ENCODE peak calls at places on chromosomes 11 and 22, in five cellular contexts. One of them, this sample, is unnamed.

GRCh38 chr22:24208012-24208749 is 26.9 kb downstream of the SUSD2 start:
- DNase-seq in GM03348: peak; percentile 86
- DNase-seq in pulmonary artery endothelial cell: peak; percentile 96
- DNase-seq in NCI-H1105 treated with DMSO at 0.1 percent for 48 hours: no peak
- DNase-seq in left ventricle myocardium inferior: no peak
- DNase-seq in this sample: peak; percentile 96

GRCh38 chr11:2534131-2534956 is 89.5 kb downstream of the KCNQ1 start:
- DNase-seq in left ventricle myocardium inferior: peak; percentile 9
- DNase-seq in pulmonary artery endothelial cell: no peak
- DNase-seq in NCI-H1105 treated with DMSO at 0.1 percent for 48 hours: no peak
- DNase-seq in GM03348: no peak
- DNase-seq in this sample: peak; percentile 82

GRCh38 chr11:63768232-63769043 is at the start of gene ZFTA:
- DNase-seq in left ventricle myocardium inferior: peak; percentile 71
- DNase-seq in GM03348: peak; percentile 93
- DNase-seq in NCI-H1105 treated with DMSO at 0.1 percent for 48 hours: peak; percentile 61
- DNase-seq in pulmonary artery endothelial cell: no peak
- DNase-seq in this sample: peak; percentile 98

GRCh38 chr22:24386814-24387550 is 40.4 kb upstream of the ADORA2A start:
- DNase-seq in pulmonary artery endothelial cell: no peak
- DNase-seq in left ventricle myocardium inferior: no peak
- DNase-seq in GM03348: no peak
- DNase-seq in NCI-H1105 treated with DMSO at 0.1 percent for 48 hours: no peak
- DNase-seq in this sample: no peak

GRCh38 chr22:39634530-39635399 is 64.2 kb downstream of the CACNA1I start:
- DNase-seq in pulmonary artery endothelial cell: peak; percentile 62
- DNase-seq in GM03348: peak; percentile 90
- DNase-seq in NCI-H1105 treated with DMSO at 0.1 percent for 48 hours: no peak
- DNase-seq in left ventricle myocardium inferior: no peak
- DNase-seq in this sample: peak; percentile 98

GRCh38 chr11:120142072-120142423 is 4.1 kb upstream of the TRIM29 start:
- DNase-seq in left ventricle myocardium inferior: no peak
- DNase-seq in NCI-H1105 treated with DMSO at 0.1 percent for 48 hours: no peak
- DNase-seq in GM03348: peak; percentile 1
- DNase-seq in pulmonary artery endothelial cell: no peak
- DNase-seq in this sample: no peak

GRCh38 chr22:35116269-35116668 is 50.3 kb downstream of the ISX start:
- DNase-seq in NCI-H1105 treated with DMSO at 0.1 percent for 48 hours: no peak
- DNase-seq in GM03348: no peak
- DNase-seq in pulmonary artery endothelial cell: no peak
- DNase-seq in left ventricle myocardium inferior: no peak
- DNase-seq in this sample: no peak

GRCh38 chr22:21041937-21042336 is 3.8 kb upstream of the LRRC74B start:
- DNase-seq in GM03348: no peak
- DNase-seq in NCI-H1105 treated with DMSO at 0.1 percent for 48 hours: no peak
- DNase-seq in left ventricle myocardium inferior: no peak
- DNase-seq in pulmonary artery endothelial cell: no peak
- DNase-seq in this sample: peak; percentile 94

GRCh38 chr11:104916442-104916841 is 18.2 kb upstream of the CASP12 start:
- DNase-seq in NCI-H1105 treated with DMSO at 0.1 percent for 48 hours: no peak
- DNase-seq in pulmonary artery endothelial cell: no peak
- DNase-seq in GM03348: no peak
- DNase-seq in left ventricle myocardium inferior: no peak
- DNase-seq in this sample: no peak

GRCh38 chr11:89922195-89922660 is at the start of gene TRIM49D1:
- DNase-seq in GM03348: no peak
- DNase-seq in left ventricle myocardium inferior: no peak
- DNase-seq in NCI-H1105 treated with DMSO at 0.1 percent for 48 hours: no peak
- DNase-seq in pulmonary artery endothelial cell: no peak
- DNase-seq in this sample: no peak

GRCh38 chr11:120750647-120751419 is 239.3 kb downstream of the GRIK4 start:
- DNase-seq in NCI-H1105 treated with DMSO at 0.1 percent for 48 hours: no peak
- DNase-seq in GM03348: no peak
- DNase-seq in pulmonary artery endothelial cell: no peak
- DNase-seq in left ventricle myocardium inferior: no peak
- DNase-seq in this sample: no peak

GRCh38 chr11:86179646-86180064 is 64.9 kb upstream of the EED start:
- DNase-seq in pulmonary artery endothelial cell: no peak
- DNase-seq in GM03348: no peak
- DNase-seq in NCI-H1105 treated with DMSO at 0.1 percent for 48 hours: no peak
- DNase-seq in left ventricle myocardium inferior: no peak
- DNase-seq in this sample: no peak

GRCh38 chr11:71086687-71087258 is 165.6 kb downstream of the SHANK2 start:
- DNase-seq in left ventricle myocardium inferior: no peak
- DNase-seq in pulmonary artery endothelial cell: no peak
- DNase-seq in NCI-H1105 treated with DMSO at 0.1 percent for 48 hours: peak; percentile 64
- DNase-seq in GM03348: peak; percentile 36
- DNase-seq in this sample: peak; percentile 84

GRCh38 chr22:42548597-42549328 is 5.0 kb upstream of the SERHL2 start:
- DNase-seq in GM03348: no peak
- DNase-seq in pulmonary artery endothelial cell: no peak
- DNase-seq in left ventricle myocardium inferior: no peak
- DNase-seq in NCI-H1105 treated with DMSO at 0.1 percent for 48 hours: no peak
- DNase-seq in this sample: peak; percentile 62

GRCh38 chr22:39114157-39114511 is 17.1 kb downstream of the APOBEC3H start:
- DNase-seq in NCI-H1105 treated with DMSO at 0.1 percent for 48 hours: no peak
- DNase-seq in left ventricle myocardium inferior: no peak
- DNase-seq in pulmonary artery endothelial cell: no peak
- DNase-seq in GM03348: no peak
- DNase-seq in this sample: no peak

GRCh38 chr11:66082936-66083698 is 13.0 kb downstream of the PACS1 start:
- DNase-seq in GM03348: no peak
- DNase-seq in left ventricle myocardium inferior: no peak
- DNase-seq in pulmonary artery endothelial cell: peak; percentile 50
- DNase-seq in NCI-H1105 treated with DMSO at 0.1 percent for 48 hours: peak; percentile 92
- DNase-seq in this sample: no peak

GRCh38 chr11:46414899-46415298 is 23.3 kb upstream of the CHRM4 start:
- DNase-seq in left ventricle myocardium inferior: no peak
- DNase-seq in pulmonary artery endothelial cell: no peak
- DNase-seq in GM03348: no peak
- DNase-seq in NCI-H1105 treated with DMSO at 0.1 percent for 48 hours: peak; percentile 90
- DNase-seq in this sample: no peak

GRCh38 chr11:57315491-57315890 is 9.3 kb downstream of the TNKS1BP1 start:
- DNase-seq in GM03348: no peak
- DNase-seq in left ventricle myocardium inferior: no peak
- DNase-seq in pulmonary artery endothelial cell: no peak
- DNase-seq in NCI-H1105 treated with DMSO at 0.1 percent for 48 hours: no peak
- DNase-seq in this sample: peak; percentile 82

GRCh38 chr11:75263944-75264349 is 23.4 kb downstream of the TPBGL start:
- DNase-seq in pulmonary artery endothelial cell: no peak
- DNase-seq in GM03348: no peak
- DNase-seq in left ventricle myocardium inferior: no peak
- DNase-seq in NCI-H1105 treated with DMSO at 0.1 percent for 48 hours: no peak
- DNase-seq in this sample: peak; percentile 68

GRCh38 chr11:92976681-92977080 is 7.2 kb downstream of the MTNR1B start:
- DNase-seq in pulmonary artery endothelial cell: no peak
- DNase-seq in NCI-H1105 treated with DMSO at 0.1 percent for 48 hours: no peak
- DNase-seq in GM03348: no peak
- DNase-seq in left ventricle myocardium inferior: no peak
- DNase-seq in this sample: no peak

GRCh38 chr11:90493379-90493778 is 270.5 kb upstream of the CHORDC1 start:
- DNase-seq in GM03348: no peak
- DNase-seq in pulmonary artery endothelial cell: no peak
- DNase-seq in NCI-H1105 treated with DMSO at 0.1 percent for 48 hours: no peak
- DNase-seq in left ventricle myocardium inferior: no peak
- DNase-seq in this sample: no peak

GRCh38 chr11:61618991-61619390 is 38.1 kb upstream of the SYT7 start:
- DNase-seq in NCI-H1105 treated with DMSO at 0.1 percent for 48 hours: no peak
- DNase-seq in GM03348: no peak
- DNase-seq in pulmonary artery endothelial cell: no peak
- DNase-seq in left ventricle myocardium inferior: no peak
- DNase-seq in this sample: peak; percentile 36

GRCh38 chr11:2451916-2452694 is 7.3 kb downstream of the KCNQ1 start:
- DNase-seq in GM03348: no peak
- DNase-seq in left ventricle myocardium inferior: no peak
- DNase-seq in NCI-H1105 treated with DMSO at 0.1 percent for 48 hours: no peak
- DNase-seq in pulmonary artery endothelial cell: no peak
- DNase-seq in this sample: peak; percentile 72

GRCh38 chr22:35631597-35631996 is 14.5 kb upstream of the MB start:
- DNase-seq in pulmonary artery endothelial cell: no peak
- DNase-seq in NCI-H1105 treated with DMSO at 0.1 percent for 48 hours: peak; percentile 10
- DNase-seq in left ventricle myocardium inferior: no peak
- DNase-seq in GM03348: no peak
- DNase-seq in this sample: no peak

GRCh38 chr11:129313588-129314288 is 61.9 kb upstream of the BARX2 start:
- DNase-seq in GM03348: peak; percentile 51
- DNase-seq in left ventricle myocardium inferior: no peak
- DNase-seq in pulmonary artery endothelial cell: no peak
- DNase-seq in NCI-H1105 treated with DMSO at 0.1 percent for 48 hours: peak; percentile 37
- DNase-seq in this sample: peak; percentile 58

GRCh38 chr22:44357296-44357961 is 44.7 kb upstream of the SHISAL1 start:
- DNase-seq in pulmonary artery endothelial cell: no peak
- DNase-seq in GM03348: no peak
- DNase-seq in NCI-H1105 treated with DMSO at 0.1 percent for 48 hours: no peak
- DNase-seq in left ventricle myocardium inferior: peak; percentile 2
- DNase-seq in this sample: peak; percentile 51

GRCh38 chr11:62416596-62416995 is 2.2 kb upstream of the SCGB1A1 start:
- DNase-seq in GM03348: no peak
- DNase-seq in pulmonary artery endothelial cell: no peak
- DNase-seq in left ventricle myocardium inferior: no peak
- DNase-seq in NCI-H1105 treated with DMSO at 0.1 percent for 48 hours: no peak
- DNase-seq in this sample: no peak

GRCh38 chr11:33399421-33399820 is 142.2 kb downstream of the HIPK3 start:
- DNase-seq in left ventricle myocardium inferior: no peak
- DNase-seq in GM03348: no peak
- DNase-seq in pulmonary artery endothelial cell: no peak
- DNase-seq in NCI-H1105 treated with DMSO at 0.1 percent for 48 hours: no peak
- DNase-seq in this sample: no peak

GRCh38 chr11:103892603-103893002 is 143.8 kb upstream of the DDI1 start:
- DNase-seq in left ventricle myocardium inferior: no peak
- DNase-seq in NCI-H1105 treated with DMSO at 0.1 percent for 48 hours: no peak
- DNase-seq in GM03348: peak; percentile 66
- DNase-seq in pulmonary artery endothelial cell: no peak
- DNase-seq in this sample: no peak

GRCh38 chr22:19723165-19723989 is at the start of gene GP1BB:
- DNase-seq in pulmonary artery endothelial cell: no peak
- DNase-seq in GM03348: no peak
- DNase-seq in NCI-H1105 treated with DMSO at 0.1 percent for 48 hours: peak; percentile 41
- DNase-seq in left ventricle myocardium inferior: peak; percentile 67
- DNase-seq in this sample: peak; percentile 79

GRCh38 chr11:75996523-75997272 is 181.7 kb downstream of the UVRAG start:
- DNase-seq in left ventricle myocardium inferior: no peak
- DNase-seq in NCI-H1105 treated with DMSO at 0.1 percent for 48 hours: no peak
- DNase-seq in pulmonary artery endothelial cell: no peak
- DNase-seq in GM03348: no peak
- DNase-seq in this sample: no peak

GRCh38 chr11:102268083-102268984 is 49.0 kb upstream of the BIRC3 start:
- DNase-seq in left ventricle myocardium inferior: peak; percentile 80
- DNase-seq in pulmonary artery endothelial cell: no peak
- DNase-seq in GM03348: peak; percentile 90
- DNase-seq in NCI-H1105 treated with DMSO at 0.1 percent for 48 hours: peak; percentile 89
- DNase-seq in this sample: peak; percentile 90

This sample was measured in osteoblast.